ENCODE peak calls at places on chromosomes 16 and 17, in eight cellular contexts. C, I, R, B, Q, A, O and G are unnamed samples.

GRCh38 chr16:52497067-52497816 is 49.7 kb downstream of the TOX3 start:
- DNase-seq in C (no peak), I (no peak), R (no peak), B (no peak), Q (no peak), A (no peak), O (no peak), G (no peak)

GRCh38 chr17:78573955-78574354 is 3.2 kb downstream of the DNAH17 start:
- DNase-seq in C (no peak), I (no peak), R (no peak), B (no peak), Q (no peak), A (no peak), O (no peak), G (no peak)

GRCh38 chr17:77644981-77645380 is 313.5 kb upstream of the TNRC6C start:
- DNase-seq in C (no peak), I (no peak), R (no peak), B (no peak), Q (no peak), A (no peak), O (no peak), G (no peak)

GRCh38 chr16:67169642-67170167 is 633 bp upstream of the NOL3 start:
- DNase-seq in C (no peak), I (no peak), R (no peak), B (no peak), Q (no peak), A (no peak), O (no peak), G (no peak)

GRCh38 chr17:10614536-10615155 is 42.5 kb downstream of the MYH3 start:
- DNase-seq in C (peak; percentile 28), I (no peak), R (no peak), B (peak; percentile 77), Q (peak; percentile 51), A (peak; percentile 55), O (no peak), G (peak; percentile 42)

GRCh38 chr16:11067697-11068141 is 123.4 kb downstream of the CLEC16A start:
- DNase-seq in C (no peak), I (no peak), R (no peak), B (no peak), Q (no peak), A (no peak), O (no peak), G (no peak)

GRCh38 chr17:70190959-70191805 is 21.9 kb downstream of the KCNJ2 start:
- DNase-seq in C (no peak), I (no peak), R (no peak), B (no peak), Q (peak; percentile 7), A (no peak), O (no peak), G (no peak)

GRCh38 chr17:539048-539447 is 175.6 kb downstream of the VPS53 start:
- DNase-seq in C (no peak), I (no peak), R (no peak), B (no peak), Q (no peak), A (no peak), O (no peak), G (no peak)

GRCh38 chr17:14214271-14214670 is 22.4 kb downstream of the CDRT15 start:
- DNase-seq in C (no peak), I (no peak), R (no peak), B (no peak), Q (peak; percentile 24), A (no peak), O (no peak), G (no peak)

GRCh38 chr17:81309140-81309858 is 14.2 kb upstream of the SLC38A10 start:
- DNase-seq in C (peak; percentile 90), I (no peak), R (peak; percentile 85), B (peak; percentile 99), Q (peak; percentile 51), A (peak; percentile 76), O (peak; percentile 91), G (no peak)

GRCh38 chr17:29577778-29578211 is 9.3 kb downstream of the TP53I13 start:
- DNase-seq in C (peak; percentile 24), I (no peak), R (no peak), B (no peak), Q (peak; percentile 12), A (peak; percentile 70), O (peak; percentile 13), G (no peak)

GRCh38 chr16:17283022-17283421 is 187.7 kb downstream of the XYLT1 start:
- DNase-seq in C (no peak), I (no peak), R (no peak), B (no peak), Q (no peak), A (no peak), O (no peak), G (no peak)

GRCh38 chr17:17445296-17445924 is 31.4 kb upstream of the MED9 start:
- DNase-seq in C (no peak), I (no peak), R (no peak), B (peak; percentile 19), Q (no peak), A (no peak), O (no peak), G (no peak)

GRCh38 chr17:49372428-49372827 is 10.4 kb upstream of the ZNF652 start:
- DNase-seq in C (no peak), I (no peak), R (no peak), B (no peak), Q (no peak), A (no peak), O (no peak), G (no peak)

GRCh38 chr17:66915204-66915611 is 49.3 kb upstream of the CACNG4 start:
- DNase-seq in C (no peak), I (no peak), R (no peak), B (peak; percentile 64), Q (no peak), A (no peak), O (peak; percentile 40), G (no peak)

GRCh38 chr17:44097110-44097810 is 26.2 kb downstream of the HDAC5 start:
- DNase-seq in C (peak; percentile 83), I (no peak), R (no peak), B (no peak), Q (peak; percentile 81), A (no peak), O (peak; percentile 55), G (no peak)

GRCh38 chr16:55566432-55567175 is at the start of gene CAPNS2:
- DNase-seq in C (no peak), I (no peak), R (no peak), B (no peak), Q (no peak), A (no peak), O (no peak), G (no peak)

GRCh38 chr16:84919267-84919666 is 92.1 kb downstream of the ZDHHC7 start:
- DNase-seq in C (no peak), I (no peak), R (no peak), B (no peak), Q (peak; percentile 69), A (no peak), O (no peak), G (no peak)

GRCh38 chr17:18039535-18040286 is 503 bp downstream of the GID4 start:
- DNase-seq in C (peak; percentile 30), I (no peak), R (peak; percentile 18), B (peak; percentile 36), Q (no peak), A (no peak), O (peak; percentile 43), G (peak; percentile 34)

GRCh38 chr17:11296994-11297393 is 56.0 kb downstream of the SHISA6 start:
- DNase-seq in C (no peak), I (no peak), R (no peak), B (peak; percentile 44), Q (no peak), A (no peak), O (no peak), G (no peak)

GRCh38 chr16:89157778-89158177 is 13.8 kb upstream of the CDH15 start:
- DNase-seq in C (no peak), I (no peak), R (no peak), B (no peak), Q (no peak), A (no peak), O (no peak), G (no peak)

GRCh38 chr17:77356690-77357201 is 216.0 kb downstream of the SEC14L1 start:
- DNase-seq in C (peak; percentile 15), I (no peak), R (peak; percentile 12), B (peak; percentile 51), Q (no peak), A (peak; percentile 22), O (no peak), G (no peak)

DNA sequence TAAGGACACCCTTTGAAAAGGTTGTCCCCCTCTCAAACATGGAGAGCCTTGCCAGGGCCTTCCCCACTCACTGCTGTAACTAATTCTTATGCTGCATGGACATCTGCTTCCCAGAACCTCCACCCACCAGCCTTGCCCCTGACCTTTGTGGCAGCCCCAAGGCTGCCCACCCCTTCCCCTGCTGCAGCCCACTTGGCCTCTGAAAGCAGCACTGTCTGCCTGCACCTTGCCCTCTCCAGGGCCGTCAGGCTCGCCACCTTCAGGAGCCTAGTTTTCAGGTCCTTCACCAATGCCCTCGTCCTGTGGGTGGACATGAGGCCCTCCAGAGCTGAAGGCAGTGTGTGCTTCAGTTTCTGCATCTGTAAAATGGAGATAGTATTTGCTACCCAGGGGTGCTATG is 2.7 kb upstream of the CORO1A start:
- DNase-seq in C (no peak), I (no peak), R (no peak), B (no peak), Q (no peak), A (no peak), O (no peak), G (no peak)
- TF ChIP-seq POLR2A in C (no peak), I (no peak), R (no peak), B (no peak), Q (no peak), A (no peak), O (no peak), G (no peak)

GRCh38 chr17:39625198-39625769 is 1.5 kb upstream of the PPP1R1B start:
- DNase-seq in C (no peak), I (no peak), R (no peak), B (no peak), Q (no peak), A (no peak), O (no peak), G (no peak)
- TF ChIP-seq POLR2A in C (no peak), I (no peak), R (no peak), B (no peak), Q (no peak), A (no peak), O (no peak), G (no peak)

GRCh38 chr16:19020689-19021088 is 37.0 kb downstream of the TMC7 start:
- DNase-seq in C (no peak), I (no peak), R (no peak), B (no peak), Q (no peak), A (no peak), O (no peak), G (no peak)
- TF ChIP-seq POLR2A in C (no peak), I (no peak), R (no peak), B (no peak), Q (no peak), A (no peak), O (no peak), G (no peak)

DNA sequence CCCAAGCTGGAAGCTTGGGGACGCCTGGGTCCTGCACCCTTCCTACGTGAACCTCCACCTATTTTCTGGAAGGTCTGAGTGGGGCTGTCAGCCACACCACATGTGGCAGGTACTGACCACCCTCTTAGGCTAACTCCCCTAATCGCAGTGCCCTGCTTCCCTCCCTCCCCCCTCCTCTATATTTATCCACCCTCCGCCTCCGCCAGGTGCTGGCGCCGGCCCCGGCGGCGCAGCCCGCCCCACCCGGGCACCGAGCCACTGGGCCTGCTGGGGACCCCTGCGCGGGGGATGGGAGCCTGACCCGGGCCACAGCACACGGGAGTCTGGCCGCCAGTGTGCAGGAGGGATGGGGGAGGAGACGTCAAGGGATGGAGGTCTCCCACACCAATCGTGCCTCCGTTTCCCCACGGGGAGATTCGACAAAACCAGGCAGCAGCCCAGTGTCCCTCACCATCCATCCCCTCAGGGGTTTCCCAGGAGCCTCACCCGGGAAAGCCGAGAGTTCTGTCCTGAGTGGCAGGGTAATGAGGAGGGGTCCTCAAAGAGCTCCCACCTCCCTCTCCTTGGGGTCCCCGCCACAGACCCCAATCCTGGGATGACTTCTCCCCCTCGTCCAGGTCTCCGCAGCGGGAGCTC is 1.3 kb downstream of the PLEKHH3 start:
- DNase-seq in C (peak; percentile 79), I (no peak), R (no peak), B (no peak), Q (no peak), A (peak; percentile 67), O (peak; percentile 81), G (no peak)
- TF ChIP-seq POLR2A in C (no peak), I (no peak), R (no peak), B (no peak), Q (no peak), A (no peak), O (peak; percentile 23), G (no peak)